ENCODE peak calls at places on chromosomes 12 and 14, in seven cellular contexts. One of them, this sample, is unnamed. For H3K79me1, the result is how much of the 10 kb centered on the place peaks cover.

GRCh38 chr12:52323416-52324067 is 2.3 kb upstream of the KRT83 start:
- DNase-seq in H9: no peak
- DNase-seq in IMR-90: no peak
- DNase-seq in mesendoderm: no peak
- DNase-seq in trophoblast cell: no peak
- DNase-seq in H1: no peak
- DNase-seq in mesenchymal stem cell: no peak
- DNase-seq in this sample: no peak

GRCh38 chr12:130009961-130010360 is 106.1 kb upstream of the TMEM132D start:
- DNase-seq in H1: no peak
- DNase-seq in IMR-90: no peak
- DNase-seq in mesenchymal stem cell: no peak
- DNase-seq in mesendoderm: no peak
- DNase-seq in H9: no peak
- DNase-seq in trophoblast cell: no peak
- DNase-seq in this sample: no peak

GRCh38 chr12:76299536-76300296 is 48.5 kb downstream of the BBS10 start:
- DNase-seq in IMR-90: no peak
- DNase-seq in mesendoderm: peak
- DNase-seq in H1: no peak
- DNase-seq in mesenchymal stem cell: peak
- DNase-seq in trophoblast cell: peak
- DNase-seq in H9: no peak
- DNase-seq in this sample: no peak

GRCh38 chr12:121892673-121893561 is 4.3 kb downstream of the PSMD9 start:
- DNase-seq in trophoblast cell: no peak
- DNase-seq in H1: no peak
- DNase-seq in mesendoderm: no peak
- DNase-seq in mesenchymal stem cell: no peak
- DNase-seq in H9: no peak
- DNase-seq in IMR-90: peak
- DNase-seq in this sample: no peak

GRCh38 chr14:35331605-35332516 is 39.7 kb downstream of the PSMA6 start:
- DNase-seq in H1: peak
- DNase-seq in H9: no peak
- DNase-seq in mesenchymal stem cell: peak
- DNase-seq in mesendoderm: peak
- DNase-seq in trophoblast cell: peak
- DNase-seq in IMR-90: peak
- DNase-seq in this sample: no peak

GRCh38 chr12:110744176-110744575 is 1.5 kb upstream of the PPP1CC start:
- DNase-seq in H9: no peak
- DNase-seq in trophoblast cell: no peak
- DNase-seq in H1: no peak
- DNase-seq in mesendoderm: no peak
- DNase-seq in mesenchymal stem cell: no peak
- DNase-seq in IMR-90: peak
- DNase-seq in this sample: no peak

GRCh38 chr14:21133896-21134295 is 22.0 kb downstream of the OR5AU1 start:
- DNase-seq in trophoblast cell: no peak
- DNase-seq in mesenchymal stem cell: no peak
- DNase-seq in IMR-90: no peak
- DNase-seq in mesendoderm: peak
- DNase-seq in H1: no peak
- DNase-seq in H9: no peak
- DNase-seq in this sample: no peak

GRCh38 chr12:115943630-115944391 is 333.7 kb downstream of the MED13L start:
- DNase-seq in trophoblast cell: no peak
- DNase-seq in H1: no peak
- DNase-seq in IMR-90: no peak
- DNase-seq in mesendoderm: no peak
- DNase-seq in mesenchymal stem cell: no peak
- DNase-seq in H9: no peak
- DNase-seq in this sample: no peak

GRCh38 chr14:22386924-22387775 is 201.9 kb downstream of the DAD1 start:
- DNase-seq in H1: peak
- DNase-seq in H9: peak
- DNase-seq in IMR-90: peak
- DNase-seq in mesendoderm: peak
- DNase-seq in mesenchymal stem cell: peak
- DNase-seq in trophoblast cell: peak
- DNase-seq in this sample: peak

GRCh38 chr14:64708148-64709004 is 4.2 kb downstream of the PLEKHG3 start:
- DNase-seq in H1: peak
- DNase-seq in H9: peak
- DNase-seq in mesenchymal stem cell: peak
- DNase-seq in mesendoderm: peak
- DNase-seq in IMR-90: peak
- DNase-seq in trophoblast cell: peak
- DNase-seq in this sample: no peak

GRCh38 chr14:94332063-94332583 is 9.0 kb upstream of the SERPINA6 start:
- DNase-seq in mesendoderm: no peak
- DNase-seq in IMR-90: no peak
- DNase-seq in H9: no peak
- DNase-seq in mesenchymal stem cell: no peak
- DNase-seq in H1: peak
- DNase-seq in trophoblast cell: no peak
- DNase-seq in this sample: no peak

GRCh38 chr12:78118486-78118885 is 287.8 kb downstream of the NAV3 start:
- DNase-seq in H1: no peak
- DNase-seq in trophoblast cell: peak
- DNase-seq in IMR-90: peak
- DNase-seq in mesenchymal stem cell: no peak
- DNase-seq in H9: no peak
- DNase-seq in mesendoderm: no peak
- DNase-seq in this sample: no peak

GRCh38 chr14:24774167-24774915 is 140.4 kb upstream of the GZMB start:
- DNase-seq in IMR-90: no peak
- DNase-seq in mesenchymal stem cell: no peak
- DNase-seq in H1: no peak
- DNase-seq in H9: no peak
- DNase-seq in mesendoderm: no peak
- DNase-seq in trophoblast cell: no peak
- DNase-seq in this sample: no peak

GRCh38 chr14:74401504-74402241 is 24.3 kb downstream of the SYNDIG1L start:
- DNase-seq in H1: peak
- DNase-seq in mesenchymal stem cell: peak
- DNase-seq in IMR-90: no peak
- DNase-seq in trophoblast cell: peak
- DNase-seq in H9: peak
- DNase-seq in mesendoderm: peak
- DNase-seq in this sample: no peak

GRCh38 chr12:65673732-65674131 is 150.6 kb upstream of the HMGA2 start:
- DNase-seq in trophoblast cell: no peak
- DNase-seq in H1: no peak
- DNase-seq in IMR-90: peak
- DNase-seq in mesenchymal stem cell: peak
- DNase-seq in mesendoderm: no peak
- DNase-seq in H9: no peak
- DNase-seq in this sample: no peak

GRCh38 chr12:69540606-69541386 is 44.5 kb upstream of the CCT2 start:
- DNase-seq in mesenchymal stem cell: peak
- DNase-seq in H9: no peak
- DNase-seq in H1: no peak
- DNase-seq in IMR-90: peak
- DNase-seq in mesendoderm: no peak
- DNase-seq in trophoblast cell: no peak
- DNase-seq in this sample: no peak

GRCh38 chr12:132327351-132328171 is 1.8 kb downstream of the GALNT9 start:
- DNase-seq in mesendoderm: peak
- DNase-seq in H1: no peak
- DNase-seq in H9: no peak
- DNase-seq in IMR-90: peak
- DNase-seq in mesenchymal stem cell: peak
- DNase-seq in trophoblast cell: no peak
- DNase-seq in this sample: no peak

GRCh38 chr12:45986646-45987338 is 3.6 kb downstream of the SCAF11 start:
- DNase-seq in H9: no peak
- DNase-seq in H1: no peak
- DNase-seq in trophoblast cell: no peak
- DNase-seq in mesenchymal stem cell: no peak
- DNase-seq in mesendoderm: peak
- DNase-seq in IMR-90: no peak
- DNase-seq in this sample: no peak

GRCh38 chr14:49720744-49721143 is 27.8 kb downstream of the KLHDC1 start:
- DNase-seq in H1: no peak
- DNase-seq in IMR-90: no peak
- DNase-seq in H9: no peak
- DNase-seq in mesenchymal stem cell: no peak
- DNase-seq in mesendoderm: no peak
- DNase-seq in trophoblast cell: no peak
- DNase-seq in this sample: no peak

GRCh38 chr14:65949711-65950516 is 536.3 kb upstream of the CCDC196 start:
- DNase-seq in H9: no peak
- DNase-seq in IMR-90: peak
- DNase-seq in mesenchymal stem cell: no peak
- DNase-seq in trophoblast cell: no peak
- DNase-seq in H1: no peak
- DNase-seq in mesendoderm: peak
- DNase-seq in this sample: no peak

GRCh38 chr12:14756331-14757143 is 46.7 kb downstream of the WBP11 start:
- DNase-seq in H1: peak
- DNase-seq in mesendoderm: peak
- DNase-seq in mesenchymal stem cell: peak
- DNase-seq in trophoblast cell: peak
- DNase-seq in IMR-90: no peak
- DNase-seq in H9: peak
- DNase-seq in this sample: no peak
- H3K4me2 ChIP-seq in H1: peak
- H3K4me2 ChIP-seq in mesendoderm: no peak
- H3K4me2 ChIP-seq in mesenchymal stem cell: peak
- H3K4me2 ChIP-seq in trophoblast cell: no peak
- H3K4me2 ChIP-seq in IMR-90: peak
- H3K4me2 ChIP-seq in H9: no peak
- H3K4me2 ChIP-seq in this sample: no peak

GRCh38 chr14:69760810-69761209 is 6.1 kb upstream of the SRSF5 start:
- DNase-seq in IMR-90: no peak
- DNase-seq in trophoblast cell: no peak
- DNase-seq in H9: no peak
- DNase-seq in mesenchymal stem cell: no peak
- DNase-seq in H1: no peak
- DNase-seq in mesendoderm: no peak
- DNase-seq in this sample: no peak

GRCh38 chr14:69752773-69753172 is 14.2 kb upstream of the SRSF5 start:
- DNase-seq in mesendoderm: no peak
- DNase-seq in mesenchymal stem cell: no peak
- DNase-seq in H1: no peak
- DNase-seq in IMR-90: no peak
- DNase-seq in H9: no peak
- DNase-seq in trophoblast cell: no peak
- DNase-seq in this sample: no peak

GRCh38 chr14:69755784-69756183 is 11.2 kb upstream of the SRSF5 start:
- DNase-seq in mesenchymal stem cell: no peak
- DNase-seq in IMR-90: no peak
- DNase-seq in trophoblast cell: no peak
- DNase-seq in mesendoderm: no peak
- DNase-seq in H9: no peak
- DNase-seq in H1: no peak
- DNase-seq in this sample: no peak

GRCh38 chr14:69755299-69755698 is 11.6 kb upstream of the SRSF5 start:
- DNase-seq in H9: no peak
- DNase-seq in mesenchymal stem cell: no peak
- DNase-seq in IMR-90: no peak
- DNase-seq in trophoblast cell: no peak
- DNase-seq in mesendoderm: no peak
- DNase-seq in H1: no peak
- DNase-seq in this sample: no peak

DNA sequence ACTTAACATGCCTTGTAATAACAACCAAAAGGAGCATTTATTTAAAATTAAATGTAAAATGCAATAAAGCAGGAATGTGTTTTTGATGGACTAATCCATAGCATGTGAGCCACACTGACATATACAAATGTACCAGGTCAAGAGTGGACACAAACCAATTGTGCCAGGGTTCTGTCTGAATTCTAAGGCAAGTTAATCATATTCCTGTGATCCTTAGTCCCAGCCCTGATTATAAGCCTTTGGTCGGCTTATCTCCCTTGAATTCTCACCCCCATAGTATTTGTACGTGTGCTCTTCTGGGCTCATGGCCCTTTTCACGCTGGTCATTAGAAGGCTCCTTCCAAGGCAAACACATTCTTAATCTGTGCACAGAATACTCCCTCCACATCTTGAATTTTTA is 10.6 kb upstream of the SRSF5 start:
- DNase-seq in trophoblast cell: no peak
- DNase-seq in mesenchymal stem cell: no peak
- DNase-seq in H1: no peak
- DNase-seq in mesendoderm: no peak
- DNase-seq in H9: no peak
- DNase-seq in IMR-90: no peak
- DNase-seq in this sample: no peak
- H3K79me1 ChIP-seq in trophoblast cell: under half
- H3K79me1 ChIP-seq in mesenchymal stem cell: under half
- H3K79me1 ChIP-seq in H1: under half
- H3K79me1 ChIP-seq in mesendoderm: under half
- H3K79me1 ChIP-seq in H9: under half
- H3K79me1 ChIP-seq in IMR-90: under half
- H3K79me1 ChIP-seq in this sample: under half

DNA sequence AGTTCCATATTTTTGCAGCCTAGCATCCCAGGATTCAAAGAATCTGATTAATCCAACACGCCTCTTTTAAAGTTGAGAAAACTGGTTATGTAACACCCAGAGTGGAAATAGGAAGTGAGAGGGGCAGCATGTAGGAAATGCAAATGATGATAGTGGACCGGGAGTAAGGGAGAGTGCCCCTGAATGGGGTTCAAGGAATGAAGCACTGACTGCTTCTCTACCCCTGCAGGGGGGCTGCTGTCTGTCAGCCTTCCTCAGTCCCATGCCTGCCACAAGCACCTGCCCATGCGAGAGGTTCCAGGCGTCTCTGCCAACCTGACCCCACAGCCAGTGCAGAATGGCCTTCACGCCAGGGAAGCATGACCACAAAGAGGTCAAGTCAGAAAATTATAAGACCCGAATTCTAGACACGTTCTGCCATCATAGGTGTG is 126.5 kb upstream of the CCND2 start:
- DNase-seq in IMR-90: no peak
- DNase-seq in H9: no peak
- DNase-seq in mesendoderm: no peak
- DNase-seq in mesenchymal stem cell: no peak
- DNase-seq in H1: no peak
- DNase-seq in trophoblast cell: no peak
- DNase-seq in this sample: no peak
- H3K4me2 ChIP-seq in IMR-90: no peak
- H3K4me2 ChIP-seq in H9: peak
- H3K4me2 ChIP-seq in mesendoderm: no peak
- H3K4me2 ChIP-seq in mesenchymal stem cell: no peak
- H3K4me2 ChIP-seq in H1: no peak
- H3K4me2 ChIP-seq in trophoblast cell: no peak
- H3K4me2 ChIP-seq in this sample: no peak

GRCh38 chr12:127963926-127964325 is 303.0 kb upstream of the TMEM132C start:
- DNase-seq in H9: no peak
- DNase-seq in mesenchymal stem cell: no peak
- DNase-seq in IMR-90: no peak
- DNase-seq in mesendoderm: no peak
- DNase-seq in H1: no peak
- DNase-seq in trophoblast cell: no peak
- DNase-seq in this sample: no peak

GRCh38 chr12:127966331-127966730 is 300.6 kb upstream of the TMEM132C start:
- DNase-seq in trophoblast cell: no peak
- DNase-seq in H1: no peak
- DNase-seq in mesendoderm: no peak
- DNase-seq in mesenchymal stem cell: no peak
- DNase-seq in IMR-90: no peak
- DNase-seq in H9: no peak
- DNase-seq in this sample: no peak

GRCh38 chr12:127964717-127965116 is 302.3 kb upstream of the TMEM132C start:
- DNase-seq in mesendoderm: peak
- DNase-seq in mesenchymal stem cell: peak
- DNase-seq in trophoblast cell: no peak
- DNase-seq in H1: no peak
- DNase-seq in H9: no peak
- DNase-seq in IMR-90: no peak
- DNase-seq in this sample: no peak
- H3K79me1 ChIP-seq in mesendoderm: under half
- H3K79me1 ChIP-seq in mesenchymal stem cell: under half
- H3K79me1 ChIP-seq in trophoblast cell: under half
- H3K79me1 ChIP-seq in H1: under half
- H3K79me1 ChIP-seq in H9: under half
- H3K79me1 ChIP-seq in IMR-90: under half
- H3K79me1 ChIP-seq in this sample: under half